ENCODE peak calls at places on chromosomes 16 and 17, in four cellular contexts. N is heart left ventricle, K is foreskin keratinocyte, Y is AG04450. T is an unnamed sample.

GRCh38 chr16:83561876-83562275 is 245.9 kb upstream of the HSBP1 start:
- DNase-seq in N (no peak), K (no peak), Y (no peak), T (no peak)

GRCh38 chr16:48335961-48336360 is 49.3 kb downstream of the SIAH1 start:
- DNase-seq in N (no peak), K (no peak), Y (peak), T (no peak)

GRCh38 chr17:64780096-64781012 is 118.2 kb upstream of the SMURF2 start:
- DNase-seq in N (peak), K (no peak), Y (no peak), T (no peak)

GRCh38 chr16:82092711-82093110 is 57.7 kb downstream of the HSD17B2 start:
- DNase-seq in N (no peak), K (no peak), Y (no peak), T (no peak)

GRCh38 chr17:82859431-82860403 is 19.9 kb upstream of the ZNF750 start:
- DNase-seq in N (no peak), K (no peak), Y (no peak), T (peak)

GRCh38 chr17:61482467-61482866 is 30.2 kb downstream of the TBX4 start:
- DNase-seq in N (no peak), K (no peak), Y (no peak), T (no peak)

GRCh38 chr16:5056347-5056746 is 9.4 kb downstream of the C16orf89 start:
- DNase-seq in N (no peak), K (no peak), Y (no peak), T (no peak)

GRCh38 chr17:82913304-82914043 is 73.7 kb upstream of the ZNF750 start:
- DNase-seq in N (no peak), K (no peak), Y (no peak), T (no peak)

GRCh38 chr16:72979974-72980373 is 68.0 kb downstream of the ZFHX3 start:
- DNase-seq in N (no peak), K (no peak), Y (no peak), T (no peak)

DNA sequence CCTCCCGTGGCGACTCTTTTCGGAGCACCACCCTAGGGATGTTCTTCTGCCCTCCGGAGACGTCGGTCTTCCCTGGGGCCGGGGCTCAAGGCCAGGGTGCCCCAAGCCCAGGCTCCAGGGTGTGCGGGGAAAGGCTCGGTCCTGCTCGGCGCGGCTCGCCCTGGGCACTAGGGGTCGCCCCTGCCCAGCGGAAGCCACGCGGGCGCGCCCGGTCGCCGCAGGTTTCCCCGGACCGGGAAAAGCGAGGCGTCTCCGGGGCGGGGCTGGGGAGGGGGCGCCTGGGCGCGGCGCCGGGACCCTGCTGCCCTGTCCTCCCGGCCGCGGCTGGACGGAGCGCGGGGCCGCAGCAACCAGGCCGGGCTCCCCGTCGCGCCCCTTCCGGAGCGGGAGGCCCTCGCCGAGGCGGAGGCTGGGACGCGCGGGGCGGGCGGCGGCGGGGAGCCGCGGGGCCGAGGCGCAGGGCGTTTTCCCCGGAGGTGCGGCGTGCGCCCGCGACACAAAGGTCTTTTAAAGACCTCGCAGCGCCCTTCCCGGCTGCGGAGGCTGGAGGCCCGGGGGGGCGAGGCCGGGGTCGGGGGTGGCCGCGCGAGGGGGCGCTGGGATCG is 76.4 kb downstream of the MRC2 start:
- DNase-seq in N (peak), K (no peak), Y (no peak), T (no peak)
- TF ChIP-seq CTCF in N (peak), K (peak), Y (peak), T (peak)

GRCh38 chr17:80414508-80414802 is 512 bp upstream of the ENDOV start:
- DNase-seq in N (no peak), K (no peak), Y (no peak), T (no peak)
- TF ChIP-seq CTCF in N (no peak), K (peak), Y (no peak), T (no peak)

DNA sequence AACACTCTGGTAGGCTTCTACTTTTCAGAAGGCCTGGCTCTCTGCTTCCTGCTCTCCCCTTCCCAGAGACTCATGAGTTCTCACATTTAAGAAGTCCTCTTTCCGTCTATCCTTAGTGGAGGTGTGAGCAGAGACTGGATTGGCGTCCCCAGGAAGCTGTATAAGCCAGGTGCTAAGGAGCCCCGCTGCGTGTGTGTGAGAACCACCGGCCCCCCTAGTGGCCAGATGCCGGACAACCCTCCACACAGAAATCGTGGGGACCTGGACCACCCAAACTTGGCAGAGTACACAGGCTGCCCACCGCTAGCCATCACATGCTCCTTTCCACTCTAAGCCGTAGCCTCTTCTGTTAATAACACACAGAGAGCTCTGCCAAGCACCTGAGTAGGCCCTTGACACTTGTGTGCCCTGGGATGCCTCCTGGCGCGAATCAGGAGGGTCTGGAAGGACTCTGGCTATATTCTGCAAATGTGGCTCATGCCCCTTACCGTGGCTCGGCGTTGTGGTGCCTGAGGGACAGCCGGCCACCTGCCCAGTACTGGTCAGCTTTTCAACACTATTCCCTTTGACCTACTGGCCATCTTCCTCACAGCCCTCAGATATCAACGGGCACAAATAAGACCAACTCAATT is 13.9 kb downstream of the CYB5D2 start:
- DNase-seq in N (no peak), K (no peak), Y (no peak), T (no peak)
- TF ChIP-seq CTCF in N (peak), K (no peak), Y (peak), T (no peak)

GRCh38 chr16:19468300-19468699 is 50.6 kb downstream of the TMC5 start:
- DNase-seq in N (no peak), K (no peak), Y (no peak), T (no peak)
- TF ChIP-seq CTCF in N (no peak), K (no peak), Y (no peak), T (no peak)

GRCh38 chr16:78075800-78076199 is 23.7 kb upstream of the WWOX start:
- DNase-seq in N (no peak), K (no peak), Y (no peak), T (no peak)
- TF ChIP-seq CTCF in N (no peak), K (no peak), Y (no peak), T (no peak)

GRCh38 chr17:11296994-11297393 is 56.0 kb downstream of the SHISA6 start:
- DNase-seq in N (no peak), K (no peak), Y (no peak), T (no peak)
- TF ChIP-seq CTCF in N (no peak), K (peak), Y (no peak), T (peak)

GRCh38 chr16:1379863-1380174 is 28.1 kb downstream of the GNPTG start:
- DNase-seq in N (no peak), K (no peak), Y (no peak), T (no peak)
- TF ChIP-seq CTCF in N (no peak), K (no peak), Y (no peak), T (no peak)

GRCh38 chr17:18323507-18324139 is 8.5 kb downstream of the SMCR8 start:
- DNase-seq in N (no peak), K (no peak), Y (no peak), T (no peak)

GRCh38 chr17:18323007-18323406 is 7.9 kb downstream of the SMCR8 start:
- DNase-seq in N (no peak), K (no peak), Y (no peak), T (no peak)

GRCh38 chr17:18326039-18326438 is 10.9 kb downstream of the SMCR8 start:
- DNase-seq in N (no peak), K (no peak), Y (no peak), T (no peak)

GRCh38 chr17:18322522-18322921 is 7.4 kb downstream of the SMCR8 start:
- DNase-seq in N (no peak), K (no peak), Y (no peak), T (no peak)

GRCh38 chr17:18324140-18325049 is 9.3 kb downstream of the SMCR8 start:
- DNase-seq in N (no peak), K (no peak), Y (no peak), T (no peak)
- TF ChIP-seq CTCF in N (no peak), K (no peak), Y (no peak), T (no peak)

DNA sequence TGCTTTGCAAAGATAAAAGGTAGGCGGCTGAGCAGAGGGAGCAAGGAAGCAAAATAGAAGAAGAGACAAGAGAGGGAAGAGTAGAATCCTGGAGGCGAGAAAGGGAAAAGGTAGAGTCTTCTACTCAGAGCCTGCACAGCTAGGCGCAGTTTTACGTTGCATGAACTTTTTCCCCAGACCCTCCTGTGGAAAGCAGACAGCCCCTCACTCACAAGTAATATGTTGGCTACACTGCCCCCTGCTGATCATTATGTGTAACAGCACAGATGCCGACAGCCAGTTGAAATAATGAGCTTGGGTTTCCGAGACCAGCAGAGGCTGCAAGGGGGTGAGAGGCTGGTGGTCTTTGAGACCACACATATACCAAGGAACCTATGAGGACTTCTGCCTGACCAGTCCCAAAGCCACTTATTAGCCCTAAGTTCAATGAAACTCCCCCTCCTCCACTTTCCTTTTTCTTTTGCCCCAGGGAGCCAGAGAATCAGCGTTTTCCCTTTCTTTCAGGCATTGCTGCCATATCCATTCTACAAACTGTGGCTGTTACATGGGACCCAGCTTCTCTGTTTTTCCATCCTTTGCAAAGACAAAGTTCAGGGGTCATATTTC is 22.5 kb upstream of the CMTR2 start:
- DNase-seq in N (no peak), K (no peak), Y (no peak), T (no peak)
- TF ChIP-seq CTCF in N (peak), K (peak), Y (peak), T (peak)

T was measured in kidney epithelial cell.